ENCODE peak calls at places on chromosome 22, in five cellular contexts. One of them, this sample, is unnamed.
A peak's percentile ranks its signal among the peaks of the same experiment; 100 is the strongest.

GRCh38 chr22:42895087-42895486 is 38.0 kb upstream of the ARFGAP3 start:
- DNase-seq in spleen: no peak
- DNase-seq in HCT116: no peak
- DNase-seq in stomach: no peak
- DNase-seq in endothelial cell of umbilical vein: no peak
- DNase-seq in this sample: no peak

GRCh38 chr22:49567894-49568750 is 259.6 kb downstream of the BRD1 start:
- DNase-seq in stomach: no peak
- DNase-seq in endothelial cell of umbilical vein: no peak
- DNase-seq in HCT116: no peak
- DNase-seq in spleen: peak; percentile 45
- DNase-seq in this sample: peak; percentile 48

GRCh38 chr22:40594924-40595323 is 41.6 kb downstream of the MRTFA start:
- DNase-seq in spleen: no peak
- DNase-seq in endothelial cell of umbilical vein: no peak
- DNase-seq in HCT116: no peak
- DNase-seq in stomach: no peak
- DNase-seq in this sample: no peak

GRCh38 chr22:44025171-44026065 is 1.3 kb downstream of the PARVB start:
- DNase-seq in spleen: peak; percentile 88
- DNase-seq in endothelial cell of umbilical vein: peak; percentile 21
- DNase-seq in stomach: peak; percentile 45
- DNase-seq in HCT116: no peak
- DNase-seq in this sample: no peak

GRCh38 chr22:30196867-30197336 is 49.7 kb downstream of the LIF start:
- DNase-seq in stomach: no peak
- DNase-seq in spleen: no peak
- DNase-seq in HCT116: no peak
- DNase-seq in endothelial cell of umbilical vein: no peak
- DNase-seq in this sample: no peak

GRCh38 chr22:23565288-23565941 is 14.7 kb downstream of the IGLL1 start:
- DNase-seq in HCT116: peak; percentile 4
- DNase-seq in endothelial cell of umbilical vein: no peak
- DNase-seq in stomach: no peak
- DNase-seq in spleen: peak; percentile 78
- DNase-seq in this sample: peak; percentile 51

GRCh38 chr22:43262990-43263644 is 76.2 kb upstream of the TTLL12 start:
- DNase-seq in spleen: peak; percentile 88
- DNase-seq in stomach: peak; percentile 37
- DNase-seq in HCT116: no peak
- DNase-seq in endothelial cell of umbilical vein: no peak
- DNase-seq in this sample: no peak

GRCh38 chr22:43893266-43893665 is 1.5 kb upstream of the PNPLA5 start:
- DNase-seq in HCT116: no peak
- DNase-seq in endothelial cell of umbilical vein: no peak
- DNase-seq in spleen: peak; percentile 56
- DNase-seq in stomach: no peak
- DNase-seq in this sample: no peak

GRCh38 chr22:45308624-45309421 is 911 bp upstream of the FAM118A start:
- DNase-seq in stomach: no peak
- DNase-seq in HCT116: peak; percentile 23
- DNase-seq in spleen: peak; percentile 87
- DNase-seq in endothelial cell of umbilical vein: no peak
- DNase-seq in this sample: no peak

GRCh38 chr22:32587449-32587848 is 112.8 kb downstream of the FBXO7 start:
- DNase-seq in stomach: no peak
- DNase-seq in HCT116: no peak
- DNase-seq in spleen: no peak
- DNase-seq in endothelial cell of umbilical vein: no peak
- DNase-seq in this sample: peak; percentile 80

GRCh38 chr22:20624161-20624616 is 116.8 kb downstream of the MED15 start:
- DNase-seq in endothelial cell of umbilical vein: no peak
- DNase-seq in spleen: no peak
- DNase-seq in stomach: no peak
- DNase-seq in HCT116: no peak
- DNase-seq in this sample: no peak

GRCh38 chr22:42196454-42196853 is 65.8 kb upstream of the CYP2D6 start:
- DNase-seq in stomach: no peak
- DNase-seq in endothelial cell of umbilical vein: no peak
- DNase-seq in HCT116: no peak
- DNase-seq in spleen: no peak
- DNase-seq in this sample: no peak

GRCh38 chr22:48279465-48279765 is 1517.0 kb downstream of the TBC1D22A start:
- DNase-seq in HCT116: no peak
- DNase-seq in spleen: no peak
- DNase-seq in stomach: no peak
- DNase-seq in endothelial cell of umbilical vein: no peak
- DNase-seq in this sample: no peak

GRCh38 chr22:45785458-45785857 is 113.8 kb downstream of the ATXN10 start:
- DNase-seq in stomach: no peak
- DNase-seq in HCT116: no peak
- DNase-seq in spleen: no peak
- DNase-seq in endothelial cell of umbilical vein: no peak
- DNase-seq in this sample: no peak

GRCh38 chr22:42461511-42461910 is 29.3 kb upstream of the NFAM1 start:
- DNase-seq in stomach: no peak
- DNase-seq in spleen: no peak
- DNase-seq in HCT116: no peak
- DNase-seq in endothelial cell of umbilical vein: no peak
- DNase-seq in this sample: no peak

GRCh38 chr22:40855104-40855959 is 1.1 kb downstream of the ST13 start:
- DNase-seq in stomach: no peak
- DNase-seq in spleen: no peak
- DNase-seq in endothelial cell of umbilical vein: no peak
- DNase-seq in HCT116: no peak
- DNase-seq in this sample: no peak

GRCh38 chr22:32720924-32721323 is 80.6 kb upstream of the TIMP3 start:
- DNase-seq in HCT116: no peak
- DNase-seq in endothelial cell of umbilical vein: no peak
- DNase-seq in spleen: no peak
- DNase-seq in stomach: no peak
- DNase-seq in this sample: no peak

GRCh38 chr22:42881982-42882656 is 25.0 kb upstream of the ARFGAP3 start:
- DNase-seq in spleen: no peak
- DNase-seq in endothelial cell of umbilical vein: no peak
- DNase-seq in stomach: peak; percentile 69
- DNase-seq in HCT116: no peak
- DNase-seq in this sample: no peak

GRCh38 chr22:41408665-41409064 is 26.9 kb downstream of the TEF start:
- DNase-seq in stomach: peak; percentile 35
- DNase-seq in endothelial cell of umbilical vein: no peak
- DNase-seq in spleen: no peak
- DNase-seq in HCT116: no peak
- DNase-seq in this sample: no peak

GRCh38 chr22:20213833-20214708 is 54.0 kb downstream of the RTN4R start:
- DNase-seq in spleen: no peak
- DNase-seq in endothelial cell of umbilical vein: no peak
- DNase-seq in HCT116: no peak
- DNase-seq in stomach: no peak
- DNase-seq in this sample: no peak

GRCh38 chr22:20429254-20430100 is 8.1 kb downstream of the SCARF2 start:
- DNase-seq in stomach: peak; percentile 83
- DNase-seq in endothelial cell of umbilical vein: no peak
- DNase-seq in HCT116: no peak
- DNase-seq in spleen: peak; percentile 96
- DNase-seq in this sample: peak; percentile 67

GRCh38 chr22:19178065-19178658 is 374 bp downstream of the SLC25A1 start:
- DNase-seq in spleen: peak; percentile 90
- DNase-seq in HCT116: no peak
- DNase-seq in endothelial cell of umbilical vein: peak; percentile 46
- DNase-seq in stomach: peak; percentile 60
- DNase-seq in this sample: peak; percentile 80

DNA sequence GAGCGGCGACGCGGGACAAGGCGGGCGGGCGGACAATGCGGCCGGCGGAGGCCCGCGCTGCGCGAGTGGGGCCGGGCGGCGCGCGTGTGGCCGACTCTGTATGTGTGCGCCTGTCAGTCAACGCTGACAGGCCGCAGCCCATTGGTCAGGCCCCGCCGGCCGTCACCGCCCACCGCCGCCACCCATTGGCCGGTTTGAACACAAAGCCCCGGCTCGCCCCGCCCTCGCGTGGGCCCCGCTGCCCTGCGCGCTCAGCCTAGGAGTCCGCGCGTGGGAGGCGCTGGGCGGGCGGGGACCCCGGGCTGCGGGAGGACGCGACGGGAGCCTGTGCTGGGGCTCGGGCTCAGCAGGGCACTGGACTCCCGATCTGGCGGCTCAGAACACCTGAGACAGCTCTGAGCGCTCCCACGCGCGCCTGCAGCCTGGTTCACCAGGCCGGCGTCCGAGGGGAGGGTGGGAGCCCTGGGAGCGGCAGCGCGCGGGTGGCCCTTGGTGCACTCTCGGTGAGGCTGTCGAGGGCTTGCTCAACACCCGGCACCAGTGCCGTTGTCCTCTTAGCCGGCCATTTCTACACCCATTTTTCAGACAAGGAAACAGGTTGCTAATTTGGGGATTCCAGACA is at the start of gene SUN2:
- DNase-seq in spleen: peak; percentile 98
- DNase-seq in stomach: peak; percentile 95
- DNase-seq in HCT116: no peak
- DNase-seq in endothelial cell of umbilical vein: peak; percentile 88
- DNase-seq in this sample: peak; percentile 97
- TF ChIP-seq POLR2A in spleen: peak; percentile 61
- TF ChIP-seq POLR2A in stomach: no peak
- TF ChIP-seq POLR2A in HCT116: no peak
- TF ChIP-seq POLR2A in endothelial cell of umbilical vein: peak; percentile 36
- TF ChIP-seq POLR2A in this sample: peak; percentile 19

DNA sequence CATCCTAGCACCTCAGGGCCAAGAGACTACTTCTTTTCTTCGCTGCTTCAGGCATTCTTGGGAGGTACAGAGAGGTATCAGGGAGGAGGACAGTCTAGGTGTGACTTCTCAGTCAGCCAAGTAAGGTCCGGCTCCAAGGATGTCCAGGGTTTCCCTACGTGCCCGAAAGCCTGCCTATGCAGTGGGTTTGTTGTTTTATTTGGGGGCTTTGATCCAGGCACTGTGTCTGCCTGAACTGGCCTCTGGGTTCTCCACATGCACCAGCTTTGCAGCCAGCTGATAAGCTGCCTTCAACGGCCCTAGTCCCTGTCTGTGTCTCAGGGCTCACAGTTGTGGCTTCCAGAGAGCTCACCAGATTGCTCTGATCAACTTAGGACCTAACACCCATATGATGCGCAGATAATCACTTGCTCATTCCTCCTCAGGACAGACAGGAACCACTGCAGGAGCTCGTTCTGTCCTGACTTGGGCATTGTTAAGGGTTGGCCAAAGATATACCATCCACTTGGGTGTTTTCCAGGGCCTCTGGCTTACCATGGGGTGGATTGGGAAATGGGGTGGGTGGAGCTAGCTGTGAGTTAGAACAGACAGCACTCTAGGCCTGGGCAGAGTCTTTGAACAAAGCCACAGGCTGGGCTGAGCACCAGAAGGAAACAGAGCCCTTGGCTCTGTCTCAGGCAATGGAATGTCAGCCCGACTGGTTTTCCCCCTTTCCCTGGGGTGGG is 45.5 kb upstream of the CRYBB3 start:
- DNase-seq in HCT116: no peak
- DNase-seq in stomach: peak; percentile 89
- DNase-seq in endothelial cell of umbilical vein: peak; percentile 55
- DNase-seq in spleen: no peak
- DNase-seq in this sample: peak; percentile 94
- TF ChIP-seq POLR2AphosphoS5 in HCT116: no peak
- TF ChIP-seq POLR2AphosphoS5 in stomach: peak; percentile 64
- TF ChIP-seq POLR2AphosphoS5 in endothelial cell of umbilical vein: no peak
- TF ChIP-seq POLR2AphosphoS5 in spleen: no peak
- TF ChIP-seq POLR2AphosphoS5 in this sample: peak; percentile 67

DNA sequence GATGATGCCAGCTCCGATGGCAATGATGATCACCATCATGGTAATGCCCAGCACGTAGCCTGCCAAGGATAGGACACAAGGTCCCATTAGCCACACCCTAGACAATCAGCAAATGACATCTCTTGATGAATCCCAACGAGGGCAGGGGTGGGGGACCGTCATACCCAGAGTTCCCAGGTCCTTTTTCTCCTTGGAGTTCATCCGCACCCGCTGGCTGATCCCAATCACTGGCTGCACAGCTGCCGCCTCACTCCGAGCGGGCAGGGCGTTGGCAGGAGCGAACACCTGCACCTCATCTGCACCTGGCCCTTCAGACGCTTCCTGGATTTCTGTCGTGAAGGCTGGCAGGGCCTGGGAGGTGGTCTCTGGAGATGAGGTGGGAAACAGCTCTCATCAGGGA is 3.0 kb downstream of the PIK3IP1 start:
- DNase-seq in spleen: peak; percentile 84
- DNase-seq in HCT116: no peak
- DNase-seq in endothelial cell of umbilical vein: no peak
- DNase-seq in stomach: peak; percentile 47
- DNase-seq in this sample: peak; percentile 67
- H3K4me3 ChIP-seq in spleen: no peak overlapping the region
- H3K4me3 ChIP-seq in HCT116: no peak overlapping the region
- H3K4me3 ChIP-seq in endothelial cell of umbilical vein: no peak overlapping the region
- H3K4me3 ChIP-seq in stomach: peak overlapping the region; percentile 56
- H3K4me3 ChIP-seq in this sample: no peak overlapping the region

GRCh38 chr22:35629406-35630234 is 12.5 kb upstream of the MB start:
- DNase-seq in stomach: peak; percentile 50
- DNase-seq in HCT116: peak; percentile 87
- DNase-seq in spleen: no peak
- DNase-seq in endothelial cell of umbilical vein: peak; percentile 79
- DNase-seq in this sample: peak; percentile 91
- TF ChIP-seq POLR2A in stomach: no peak
- TF ChIP-seq POLR2A in HCT116: no peak
- TF ChIP-seq POLR2A in spleen: no peak
- TF ChIP-seq POLR2A in endothelial cell of umbilical vein: no peak
- TF ChIP-seq POLR2A in this sample: no peak

DNA sequence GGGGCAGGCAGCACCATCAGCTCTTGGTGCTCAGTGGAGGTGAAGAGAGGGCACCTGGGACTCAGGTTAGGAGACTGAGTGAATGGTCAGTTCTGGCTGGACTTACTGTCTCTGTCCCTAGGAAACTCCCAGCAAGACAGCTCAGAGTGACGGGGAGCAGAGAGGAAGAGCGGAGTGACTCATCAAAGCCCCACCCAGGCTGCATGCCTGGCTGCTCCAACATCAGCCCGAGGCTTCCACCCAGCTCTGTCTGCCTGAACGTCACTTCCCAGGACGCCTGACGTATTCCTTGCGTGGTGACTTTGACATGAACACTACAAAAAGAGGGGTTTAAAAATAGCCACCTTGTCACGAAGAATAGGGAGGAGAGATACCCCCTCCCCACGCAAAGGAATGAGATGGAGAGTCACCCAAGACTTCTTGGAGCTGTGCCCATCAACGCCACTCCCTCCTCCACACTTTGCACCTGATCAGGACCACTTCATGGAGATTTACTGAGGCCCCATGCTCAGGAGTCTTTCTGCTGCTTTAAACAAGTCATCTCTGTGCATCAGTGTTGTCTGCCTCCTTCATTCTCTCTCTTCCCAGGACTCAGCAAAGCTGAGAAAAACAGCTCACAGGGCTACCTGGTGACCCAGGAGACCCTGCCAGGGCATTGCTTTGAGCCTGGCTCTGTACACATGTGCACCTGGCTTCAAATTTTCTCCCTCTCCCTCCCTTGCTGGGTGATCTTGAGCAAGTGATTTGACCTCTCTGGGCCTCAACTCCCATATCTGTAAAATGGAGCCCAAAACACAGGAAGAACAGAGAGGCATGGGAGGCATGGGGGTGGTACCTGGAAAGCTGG is 83.1 kb downstream of the MN1 start:
- DNase-seq in stomach: peak; percentile 33
- DNase-seq in endothelial cell of umbilical vein: peak; percentile 78
- DNase-seq in HCT116: peak; percentile 87
- DNase-seq in spleen: peak; percentile 58
- DNase-seq in this sample: peak; percentile 92
- TF ChIP-seq POLR2AphosphoS5 in stomach: peak; percentile 25
- TF ChIP-seq POLR2AphosphoS5 in endothelial cell of umbilical vein: peak; percentile 25
- TF ChIP-seq POLR2AphosphoS5 in HCT116: peak; percentile 65
- TF ChIP-seq POLR2AphosphoS5 in spleen: no peak
- TF ChIP-seq POLR2AphosphoS5 in this sample: peak; percentile 73